ENCODE peak calls at places on chromosomes 5 and 9, in eight cellular contexts. T is lower lobe of right lung, W is astrocyte, Y is sigmoid colon, E is neuronal stem cell, S is gastrocnemius medialis, J is MM.1S, X is tibial artery. D is an unnamed sample.
A peak's percentile ranks its signal among the peaks of the same experiment; 100 is the strongest.

GRCh38 chr5:37494756-37495155 is 115.6 kb downstream of the WDR70 start:
- DNase-seq in T (no peak), W (no peak), Y (peak; percentile 66), E (no peak), S (no peak), J (no peak), X (no peak), D (no peak)

GRCh38 chr9:96856363-96857286 is 2.3 kb upstream of the ZNF782 start:
- DNase-seq in T (peak; percentile 65), W (peak; percentile 46), Y (no peak), E (peak; percentile 58), S (no peak), J (peak; percentile 75), X (peak; percentile 25), D (no peak)

GRCh38 chr9:110255064-110255416 is 1.3 kb downstream of the TXN start:
- DNase-seq in T (peak; percentile 48), W (no peak), Y (no peak), E (no peak), S (no peak), J (no peak), X (no peak), D (no peak)

GRCh38 chr5:77847814-77848290 is 71.7 kb upstream of the TBCA start:
- DNase-seq in T (no peak), W (no peak), Y (no peak), E (peak; percentile 81), S (no peak), J (no peak), X (no peak), D (no peak)

GRCh38 chr9:113154471-113154870 is 3.7 kb downstream of the SLC31A2 start:
- DNase-seq in T (no peak), W (peak; percentile 74), Y (peak; percentile 72), E (no peak), S (peak; percentile 66), J (no peak), X (peak; percentile 38), D (no peak)

GRCh38 chr5:54243483-54244080 is 66.8 kb downstream of the ARL15 start:
- DNase-seq in T (no peak), W (peak; percentile 15), Y (no peak), E (peak; percentile 27), S (no peak), J (peak; percentile 21), X (no peak), D (no peak)

GRCh38 chr9:107190031-107190935 is 92.8 kb upstream of the RAD23B start:
- DNase-seq in T (no peak), W (peak; percentile 74), Y (no peak), E (no peak), S (no peak), J (no peak), X (no peak), D (no peak)

GRCh38 chr9:127838375-127839078 is 15.9 kb downstream of the ENG start:
- DNase-seq in T (peak; percentile 82), W (peak; percentile 90), Y (peak; percentile 90), E (no peak), S (peak; percentile 43), J (no peak), X (peak; percentile 93), D (peak; percentile 89)

GRCh38 chr5:14249258-14250093 is 106.3 kb downstream of the TRIO start:
- DNase-seq in T (no peak), W (no peak), Y (no peak), E (no peak), S (no peak), J (no peak), X (no peak), D (no peak)

GRCh38 chr5:157388148-157388547 is 71.9 kb upstream of the NIPAL4 start:
- DNase-seq in T (no peak), W (peak; percentile 63), Y (no peak), E (no peak), S (no peak), J (no peak), X (no peak), D (no peak)

GRCh38 chr5:173057062-173057924 is 1.1 kb downstream of the CREBRF start:
- DNase-seq in T (peak; percentile 99), W (peak; percentile 93), Y (peak; percentile 99), E (peak; percentile 98), S (peak; percentile 99), J (peak; percentile 98), X (peak; percentile 99), D (peak; percentile 100)

GRCh38 chr5:73370076-73370475 is 78.5 kb downstream of the FOXD1 start:
- DNase-seq in T (no peak), W (no peak), Y (no peak), E (no peak), S (no peak), J (no peak), X (no peak), D (no peak)
- H3K4me1 ChIP-seq in T (no peaks in the 10 kb centered on the region), W (peaks cover 63% of the 10 kb centered on the region), Y (peaks cover 33% of the 10 kb centered on the region), E (peaks cover 5% of the 10 kb centered on the region), S (no peaks in the 10 kb centered on the region), J (no peaks in the 10 kb centered on the region), X (no peaks in the 10 kb centered on the region), D (no peaks in the 10 kb centered on the region)

GRCh38 chr9:99126312-99126711 is 21.4 kb downstream of the TGFBR1 start:
- DNase-seq in T (no peak), W (peak; percentile 12), Y (no peak), E (no peak), S (no peak), J (no peak), X (no peak), D (no peak)

GRCh38 chr9:99127372-99128132 is 22.6 kb downstream of the TGFBR1 start:
- DNase-seq in T (no peak), W (peak; percentile 85), Y (no peak), E (no peak), S (no peak), J (no peak), X (no peak), D (no peak)

GRCh38 chr9:99130069-99130468 is 25.2 kb downstream of the TGFBR1 start:
- DNase-seq in T (no peak), W (no peak), Y (no peak), E (no peak), S (no peak), J (peak; percentile 40), X (no peak), D (no peak)

GRCh38 chr9:99128133-99128406 is 23.2 kb downstream of the TGFBR1 start:
- DNase-seq in T (no peak), W (no peak), Y (no peak), E (no peak), S (no peak), J (no peak), X (no peak), D (no peak)

GRCh38 chr9:99129091-99129490 is 24.2 kb downstream of the TGFBR1 start:
- DNase-seq in T (no peak), W (no peak), Y (no peak), E (no peak), S (no peak), J (no peak), X (no peak), D (no peak)
- H3K4me1 ChIP-seq in T (peaks cover 23% of the 10 kb centered on the region), W (peaks cover 21% of the 10 kb centered on the region), Y (peaks cover 51% of the 10 kb centered on the region), E (no peaks in the 10 kb centered on the region), S (peaks cover 53% of the 10 kb centered on the region), J (no peaks in the 10 kb centered on the region), X (no peaks in the 10 kb centered on the region), D (no peaks in the 10 kb centered on the region)

GRCh38 chr5:151675225-151675955 is 11.3 kb downstream of the SPARC start:
- DNase-seq in T (no peak), W (peak; percentile 34), Y (peak; percentile 41), E (no peak), S (no peak), J (no peak), X (peak; percentile 18), D (no peak)

GRCh38 chr5:151671979-151672378 is 14.7 kb downstream of the SPARC start:
- DNase-seq in T (no peak), W (peak; percentile 67), Y (no peak), E (no peak), S (no peak), J (no peak), X (peak; percentile 31), D (peak; percentile 84)

GRCh38 chr5:151670953-151671636 is 15.6 kb downstream of the SPARC start:
- DNase-seq in T (no peak), W (no peak), Y (no peak), E (no peak), S (no peak), J (no peak), X (peak; percentile 75), D (peak; percentile 75)

GRCh38 chr5:151675956-151676712 is 10.6 kb downstream of the SPARC start:
- DNase-seq in T (no peak), W (no peak), Y (peak; percentile 56), E (no peak), S (no peak), J (no peak), X (peak; percentile 26), D (no peak)

DNA sequence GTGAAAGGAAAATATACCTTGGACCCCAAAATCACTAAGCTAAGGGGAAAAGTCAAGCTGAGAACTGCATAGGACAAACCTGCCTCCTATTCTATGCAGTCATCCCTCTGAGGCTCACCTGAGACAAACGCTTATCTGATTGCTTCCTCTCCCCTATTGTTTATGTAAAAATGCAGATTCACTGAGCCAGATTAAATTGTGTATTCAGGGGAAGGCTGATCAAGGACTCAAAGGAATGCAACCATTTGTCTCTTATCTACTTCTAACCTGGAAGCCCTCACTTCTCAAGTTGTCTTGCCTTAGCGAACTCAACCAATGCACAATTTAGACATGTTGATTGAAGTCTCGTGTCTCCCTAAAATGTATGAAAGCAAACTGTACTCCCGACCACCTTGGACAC is 13.3 kb downstream of the SPARC start:
- DNase-seq in T (no peak), W (no peak), Y (no peak), E (no peak), S (no peak), J (no peak), X (no peak), D (no peak)
- H3K4me1 ChIP-seq in T (peaks cover 97% of the 10 kb centered on the region), W (peaks cover 91% of the 10 kb centered on the region), Y (peaks cover 95% of the 10 kb centered on the region), E (peaks cover 19% of the 10 kb centered on the region), S (peaks cover 71% of the 10 kb centered on the region), J (no peaks in the 10 kb centered on the region), X (peaks cover 92% of the 10 kb centered on the region), D (peaks cover 97% of the 10 kb centered on the region)

DNA sequence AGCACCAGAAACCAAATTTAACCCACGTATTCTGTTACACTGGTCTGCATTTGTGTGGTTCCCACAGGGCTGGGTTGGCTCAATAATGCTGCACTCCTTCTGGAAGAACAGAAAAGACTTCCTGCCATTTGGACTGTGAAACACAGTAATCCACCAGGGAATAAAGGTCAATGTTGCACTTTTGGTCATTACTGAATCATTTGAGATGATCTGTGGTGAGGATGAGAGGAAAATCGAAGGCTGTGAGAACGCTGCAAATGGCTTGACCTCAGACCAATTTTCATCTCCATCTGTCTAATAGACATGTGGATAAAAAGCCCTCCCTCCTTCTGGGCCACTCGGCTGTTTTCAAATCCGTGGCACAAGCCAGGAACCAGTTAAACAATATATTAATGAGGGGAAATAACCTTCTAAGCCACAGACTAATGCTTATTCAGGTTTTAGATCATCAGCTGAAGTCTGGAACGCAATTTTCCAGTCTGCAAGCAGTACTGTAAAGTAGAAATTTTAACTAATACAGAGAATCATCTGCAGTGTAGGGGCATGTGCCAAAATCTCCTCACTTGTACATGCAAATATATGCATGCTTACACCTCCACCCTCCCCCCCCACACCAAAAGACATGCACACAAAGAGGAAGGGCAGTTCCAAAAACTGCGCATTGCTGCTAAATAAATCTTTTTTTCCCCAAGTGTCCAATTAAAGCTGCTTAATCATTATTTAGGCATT is 20.2 kb downstream of the TLE1 start:
- DNase-seq in T (no peak), W (peak; percentile 82), Y (no peak), E (no peak), S (no peak), J (no peak), X (no peak), D (no peak)
- H3K4me1 ChIP-seq in T (peaks cover 19% of the 10 kb centered on the region), W (peaks cover 10% of the 10 kb centered on the region), Y (peaks cover 66% of the 10 kb centered on the region), E (peaks cover 14% of the 10 kb centered on the region), S (peaks cover 73% of the 10 kb centered on the region), J (no peaks in the 10 kb centered on the region), X (peaks cover 8% of the 10 kb centered on the region), D (peaks cover 7% of the 10 kb centered on the region)